ENCODE peak calls at places on chromosomes 12 and 14, in ten cellular contexts. P is stimulated activated CD4-positive, alpha-beta T cell treated with anti-CD3 and anti-CD28 coated beads, Interleukin-4, amount 100 ng/mL, for 4 hours; K is right lobe of liver; V is MG63; R is ovary; W is fibroblast of the aortic adventitia; H is GM12865; Q is adipocyte; S is Caco-2; L is Right ventricle myocardium superior. D is an unnamed sample.

GRCh38 chr12:55738113-55739024 is 4.6 kb upstream of the GDF11 start:
- DNase-seq in P (peak), K (peak), V (peak), R (peak), W (peak), H (peak), Q (peak), S (peak), L (peak), D (peak)

GRCh38 chr14:95240859-95241813 is 78.6 kb downstream of the CLMN start:
- DNase-seq in P (no peak), K (no peak), V (no peak), R (no peak), W (no peak), H (no peak), Q (peak), S (no peak), L (no peak), D (no peak)

GRCh38 chr14:73491977-73492552 is 1.3 kb downstream of the RIOX1 start:
- DNase-seq in P (no peak), K (no peak), V (no peak), R (no peak), W (no peak), H (no peak), Q (no peak), S (no peak), L (no peak), D (peak)

GRCh38 chr14:88791629-88792571 is 853 bp downstream of the EML5 start:
- DNase-seq in P (no peak), K (peak), V (peak), R (peak), W (no peak), H (peak), Q (peak), S (no peak), L (peak), D (peak)

GRCh38 chr12:95582230-95583058 is 31.2 kb upstream of the USP44 start:
- DNase-seq in P (no peak), K (no peak), V (no peak), R (no peak), W (peak), H (no peak), Q (peak), S (no peak), L (no peak), D (peak)

GRCh38 chr12:49635036-49635435 is 11.7 kb downstream of the PRPF40B start:
- DNase-seq in P (no peak), K (no peak), V (no peak), R (no peak), W (no peak), H (no peak), Q (no peak), S (no peak), L (no peak), D (no peak)

GRCh38 chr12:2640709-2641108 is 154.1 kb upstream of the FKBP4 start:
- DNase-seq in P (no peak), K (no peak), V (peak), R (no peak), W (peak), H (no peak), Q (peak), S (peak), L (peak), D (no peak)

GRCh38 chr12:39499296-39499695 is 56.4 kb upstream of the KIF21A start:
- DNase-seq in P (no peak), K (no peak), V (no peak), R (no peak), W (peak), H (no peak), Q (no peak), S (no peak), L (no peak), D (no peak)

GRCh38 chr12:127143020-127143419 is 1124.0 kb upstream of the TMEM132C start:
- DNase-seq in P (no peak), K (no peak), V (no peak), R (no peak), W (no peak), H (no peak), Q (no peak), S (no peak), L (no peak), D (no peak)

GRCh38 chr14:66005899-66006434 is 480.2 kb upstream of the CCDC196 start:
- DNase-seq in P (no peak), K (no peak), V (no peak), R (no peak), W (no peak), H (no peak), Q (no peak), S (no peak), L (no peak), D (no peak)

GRCh38 chr14:96717116-96717515 is 80.1 kb upstream of the VRK1 start:
- DNase-seq in P (no peak), K (no peak), V (no peak), R (no peak), W (no peak), H (no peak), Q (no peak), S (no peak), L (no peak), D (no peak)

GRCh38 chr12:123063535-123063934 is 83.1 kb downstream of the ARL6IP4 start:
- DNase-seq in P (no peak), K (no peak), V (no peak), R (no peak), W (no peak), H (peak), Q (peak), S (no peak), L (no peak), D (no peak)

GRCh38 chr14:95185452-95186392 is 28.4 kb upstream of the DICER1 start:
- DNase-seq in P (no peak), K (peak), V (no peak), R (peak), W (peak), H (peak), Q (peak), S (no peak), L (peak), D (no peak)

GRCh38 chr12:130013771-130014484 is 110.1 kb upstream of the TMEM132D start:
- DNase-seq in P (no peak), K (no peak), V (peak), R (no peak), W (no peak), H (peak), Q (peak), S (no peak), L (peak), D (peak)

GRCh38 chr12:16473610-16474326 is 126.3 kb downstream of the MGST1 start:
- DNase-seq in P (no peak), K (no peak), V (no peak), R (no peak), W (peak), H (no peak), Q (no peak), S (no peak), L (no peak), D (no peak)

GRCh38 chr14:55514819-55515470 is 65.1 kb upstream of the KTN1 start:
- DNase-seq in P (no peak), K (no peak), V (peak), R (no peak), W (peak), H (no peak), Q (peak), S (no peak), L (no peak), D (no peak)

GRCh38 chr12:95633671-95634465 is 82.6 kb upstream of the USP44 start:
- DNase-seq in P (no peak), K (no peak), V (peak), R (no peak), W (peak), H (no peak), Q (no peak), S (no peak), L (no peak), D (no peak)

GRCh38 chr14:70622111-70622712 is 19.5 kb upstream of the TTC9 start:
- DNase-seq in P (peak), K (no peak), V (no peak), R (no peak), W (peak), H (peak), Q (peak), S (peak), L (no peak), D (peak)

GRCh38 chr14:54446201-54446693 is 5.1 kb upstream of the CNIH1 start:
- DNase-seq in P (no peak), K (no peak), V (peak), R (peak), W (peak), H (no peak), Q (peak), S (no peak), L (no peak), D (peak)

GRCh38 chr14:74577247-74577947 is 34.6 kb downstream of the LTBP2 start:
- DNase-seq in P (no peak), K (peak), V (no peak), R (peak), W (peak), H (no peak), Q (no peak), S (no peak), L (peak), D (peak)

D was measured in G401.